ENCODE peak calls at places on chromosomes 16 and 17, in four cellular contexts. L, W, B and U are unnamed samples.

GRCh38 chr17:63474174-63474913 is 2.5 kb upstream of the ACE start:
- DNase-seq in L (no peak), W (no peak), B (no peak), U (no peak)

GRCh38 chr17:50850640-50851039 is 15.3 kb downstream of the WFIKKN2 start:
- DNase-seq in L (no peak), W (no peak), B (no peak), U (no peak)

GRCh38 chr17:54307326-54307725 is 484.6 kb downstream of the KIF2B start:
- DNase-seq in L (no peak), W (no peak), B (no peak), U (no peak)

GRCh38 chr17:74194682-74195081 is 8.8 kb upstream of the RPL38 start:
- DNase-seq in L (no peak), W (no peak), B (no peak), U (no peak)

GRCh38 chr16:23949630-23950290 is 114.0 kb downstream of the PRKCB start:
- DNase-seq in L (no peak), W (no peak), B (no peak), U (peak; percentile 37)

GRCh38 chr16:80015566-80015965 is 415.0 kb upstream of the MAF start:
- DNase-seq in L (peak; percentile 33), W (no peak), B (peak; percentile 91), U (no peak)

GRCh38 chr16:88943131-88943664 is 33.8 kb downstream of the CBFA2T3 start:
- DNase-seq in L (no peak), W (no peak), B (no peak), U (no peak)

GRCh38 chr16:51003850-51004566 is 147.1 kb downstream of the SALL1 start:
- DNase-seq in L (no peak), W (no peak), B (no peak), U (no peak)

GRCh38 chr16:84059946-84060901 is 17.6 kb upstream of the SLC38A8 start:
- DNase-seq in L (no peak), W (no peak), B (no peak), U (no peak)

GRCh38 chr17:56594528-56595418 is 1.3 kb downstream of the NOG start:
- DNase-seq in L (peak; percentile 52), W (no peak), B (peak; percentile 14), U (no peak)
- H3K4me3 ChIP-seq in L (peak overlapping the region; percentile 51), W (peak overlapping the region; percentile 3), B (peak overlapping the region; percentile 71), U (no peak overlapping the region)

GRCh38 chr17:7615265-7615747 is 609 bp upstream of the FXR2 start:
- DNase-seq in L (no peak), W (no peak), B (no peak), U (no peak)
- H3K4me3 ChIP-seq in L (peak overlapping the region; percentile 43), W (no peak overlapping the region), B (peak overlapping the region; percentile 63), U (peak overlapping the region; percentile 57)

DNA sequence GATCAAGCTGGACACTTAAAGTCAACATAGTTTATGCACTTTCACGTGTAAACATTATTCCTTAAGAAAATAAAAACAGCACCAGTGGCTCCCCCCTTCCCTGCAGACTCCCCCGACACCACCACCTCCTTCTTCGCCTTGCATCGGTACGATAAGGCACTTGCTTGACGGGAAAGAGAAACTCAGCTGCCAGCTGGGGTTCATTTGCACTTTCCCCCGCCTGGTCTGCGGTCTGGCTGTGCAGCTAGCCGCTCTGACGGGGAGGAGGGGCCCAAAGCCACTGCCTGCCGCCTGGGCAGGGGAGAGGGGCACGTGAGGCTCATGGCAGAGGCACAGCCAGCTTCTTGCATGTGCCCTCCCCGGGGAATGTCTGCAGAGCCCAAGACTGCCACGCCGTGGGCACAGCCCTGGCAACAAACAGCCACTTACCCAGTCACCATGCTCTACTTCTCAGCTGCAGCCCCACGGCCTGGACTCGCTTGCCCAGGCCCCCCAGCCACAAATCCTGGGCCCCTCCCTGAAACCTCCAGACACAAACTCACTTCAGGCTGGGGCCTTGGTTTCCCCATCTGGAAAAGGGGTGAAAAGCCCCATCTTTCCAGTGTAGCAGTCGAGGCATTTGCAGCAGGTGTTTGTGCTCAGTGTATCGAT is 16.5 kb upstream of the PRM1 start:
- DNase-seq in L (no peak), W (peak; percentile 83), B (peak; percentile 68), U (peak; percentile 71)
- H3K4me3 ChIP-seq in L (no peak overlapping the region), W (no peak overlapping the region), B (peak overlapping the region; percentile 17), U (peak overlapping the region; percentile 15)

DNA sequence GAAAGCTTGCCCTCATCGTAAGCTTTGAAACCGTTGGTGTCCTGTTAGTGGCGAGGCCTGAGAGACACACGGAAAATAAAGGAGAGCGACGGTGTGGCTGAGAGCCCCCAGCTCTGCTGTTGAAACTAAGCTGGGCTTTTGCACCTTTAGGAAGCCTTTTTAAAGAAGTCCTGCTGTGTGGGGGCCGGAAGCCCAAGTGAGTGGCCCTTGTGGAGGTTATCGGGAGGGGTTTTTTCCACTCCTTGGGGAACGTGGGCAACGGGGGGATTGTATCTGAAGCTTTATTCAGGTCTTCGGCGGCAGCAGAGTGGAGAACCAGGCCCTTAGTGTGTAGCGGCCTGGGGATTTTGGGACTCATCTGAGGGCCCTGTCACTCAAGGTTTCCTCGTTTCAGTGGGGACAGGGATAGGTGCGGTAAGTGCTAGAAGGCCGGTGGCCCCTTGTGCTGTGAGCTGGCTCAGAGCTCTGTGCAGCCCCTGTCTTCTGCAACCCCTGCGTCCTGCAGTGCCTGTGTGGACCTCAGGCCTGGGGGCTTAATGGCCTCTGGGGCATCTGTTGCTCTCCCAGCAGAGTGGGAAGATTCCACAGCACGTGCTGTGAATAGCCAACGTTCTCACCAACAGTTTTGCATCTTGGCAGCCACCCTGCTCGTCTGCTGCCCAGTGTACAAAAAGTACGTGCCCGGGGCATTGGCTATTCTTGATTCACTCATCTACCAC is 4.7 kb downstream of the FOXC2 start:
- DNase-seq in L (no peak), W (no peak), B (no peak), U (no peak)
- H3K4me3 ChIP-seq in L (no peak overlapping the region), W (no peak overlapping the region), B (peak overlapping the region; percentile 53), U (no peak overlapping the region)

DNA sequence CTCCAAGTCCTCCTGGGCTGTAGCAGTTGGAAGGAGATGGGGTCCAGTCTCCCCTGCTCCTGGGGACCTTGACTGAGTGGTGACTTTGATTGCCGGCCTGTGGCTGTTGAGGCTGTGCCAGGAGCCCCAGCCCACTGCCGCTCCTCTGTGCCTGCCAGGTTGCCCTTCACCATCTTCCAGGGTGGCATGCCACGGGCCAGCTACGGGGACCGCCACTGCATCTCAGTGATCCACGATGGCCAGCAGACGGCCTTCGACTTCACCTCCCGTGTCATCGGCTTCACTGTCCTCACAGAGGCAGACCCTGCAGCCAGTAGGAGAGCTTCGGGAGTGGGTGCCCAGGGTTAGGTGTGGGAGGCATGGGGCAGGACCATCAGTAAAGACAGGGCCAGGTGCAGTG is 23.4 kb upstream of the MYO15B start:
- DNase-seq in L (no peak), W (no peak), B (no peak), U (no peak)
- H3K4me3 ChIP-seq in L (no peak overlapping the region), W (no peak overlapping the region), B (no peak overlapping the region), U (no peak overlapping the region)

GRCh38 chr17:43044024-43044423 is 19.0 kb downstream of the RND2 start:
- DNase-seq in L (no peak), W (no peak), B (no peak), U (no peak)

GRCh38 chr17:43043306-43043705 is 18.3 kb downstream of the RND2 start:
- DNase-seq in L (no peak), W (no peak), B (peak; percentile 21), U (no peak)

GRCh38 chr17:43040655-43041054 is 15.6 kb downstream of the RND2 start:
- DNase-seq in L (no peak), W (no peak), B (no peak), U (no peak)

GRCh38 chr17:43039646-43040045 is 14.6 kb downstream of the RND2 start:
- DNase-seq in L (no peak), W (no peak), B (no peak), U (no peak)

DNA sequence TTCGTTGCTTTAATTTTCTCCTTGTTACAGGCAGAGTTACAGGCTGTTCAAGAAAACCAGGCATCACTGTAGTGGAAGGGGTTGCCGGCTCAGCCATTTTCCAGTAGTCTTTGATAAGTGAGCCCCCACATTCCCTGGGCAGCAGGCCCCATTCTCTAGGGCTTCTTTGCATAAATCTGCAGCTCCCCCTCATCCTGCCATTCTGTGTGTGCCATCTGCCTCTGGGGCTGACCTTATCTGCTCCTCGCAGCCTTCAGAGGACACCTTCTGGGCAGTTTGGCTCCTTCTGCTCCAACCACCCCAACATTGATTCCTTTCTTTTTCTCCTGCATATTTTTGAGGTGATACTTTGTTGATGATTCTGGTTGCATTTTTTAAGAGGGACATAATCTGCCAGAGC is 17.0 kb downstream of the RND2 start:
- DNase-seq in L (no peak), W (no peak), B (peak; percentile 8), U (no peak)
- H3K4me3 ChIP-seq in L (no peak overlapping the region), W (no peak overlapping the region), B (no peak overlapping the region), U (no peak overlapping the region)